ENCODE peak calls at places on chromosomes 2 and 18, in nine cellular contexts. One of them, this sample, is unnamed.

GRCh38 chr18:79918089-79919011 is 33.1 kb downstream of the SLC66A2 start:
- DNase-seq in Daoy: no peak
- DNase-seq in T-cell: no peak
- DNase-seq in NCI-H1092: no peak
- DNase-seq in NCI-H2081 treated with DMSO at 0.1 percent for 48 hours: no peak
- DNase-seq in nephron progenitor cell: no peak
- DNase-seq in AG08396: no peak
- DNase-seq in neural progenitor cell: no peak
- DNase-seq in anterior cingulate cortex: no peak
- DNase-seq in this sample: no peak

GRCh38 chr2:39719317-39719716 is 53.6 kb downstream of the TMEM178A start:
- DNase-seq in Daoy: no peak
- DNase-seq in T-cell: no peak
- DNase-seq in NCI-H1092: no peak
- DNase-seq in NCI-H2081 treated with DMSO at 0.1 percent for 48 hours: no peak
- DNase-seq in nephron progenitor cell: no peak
- DNase-seq in AG08396: no peak
- DNase-seq in neural progenitor cell: no peak
- DNase-seq in anterior cingulate cortex: peak; percentile 63
- DNase-seq in this sample: no peak

GRCh38 chr2:158912122-158912521 is 56.3 kb upstream of the TANC1 start:
- DNase-seq in Daoy: no peak
- DNase-seq in T-cell: no peak
- DNase-seq in NCI-H1092: no peak
- DNase-seq in NCI-H2081 treated with DMSO at 0.1 percent for 48 hours: no peak
- DNase-seq in nephron progenitor cell: no peak
- DNase-seq in AG08396: no peak
- DNase-seq in neural progenitor cell: no peak
- DNase-seq in anterior cingulate cortex: no peak
- DNase-seq in this sample: no peak

GRCh38 chr2:112242384-112242783 is 12.5 kb downstream of the ZC3H8 start:
- DNase-seq in Daoy: no peak
- DNase-seq in T-cell: no peak
- DNase-seq in NCI-H1092: no peak
- DNase-seq in NCI-H2081 treated with DMSO at 0.1 percent for 48 hours: no peak
- DNase-seq in nephron progenitor cell: no peak
- DNase-seq in AG08396: no peak
- DNase-seq in neural progenitor cell: no peak
- DNase-seq in anterior cingulate cortex: no peak
- DNase-seq in this sample: no peak

GRCh38 chr2:13014783-13015182 is 298.0 kb downstream of the TRIB2 start:
- DNase-seq in Daoy: no peak
- DNase-seq in T-cell: no peak
- DNase-seq in NCI-H1092: no peak
- DNase-seq in NCI-H2081 treated with DMSO at 0.1 percent for 48 hours: no peak
- DNase-seq in nephron progenitor cell: no peak
- DNase-seq in AG08396: no peak
- DNase-seq in neural progenitor cell: no peak
- DNase-seq in anterior cingulate cortex: no peak
- DNase-seq in this sample: no peak

GRCh38 chr18:9575558-9575957 is 38.8 kb downstream of the PPP4R1 start:
- DNase-seq in Daoy: peak; percentile 82
- DNase-seq in T-cell: no peak
- DNase-seq in NCI-H1092: no peak
- DNase-seq in NCI-H2081 treated with DMSO at 0.1 percent for 48 hours: peak; percentile 2
- DNase-seq in nephron progenitor cell: peak; percentile 61
- DNase-seq in AG08396: peak; percentile 62
- DNase-seq in neural progenitor cell: peak; percentile 73
- DNase-seq in anterior cingulate cortex: peak; percentile 40
- DNase-seq in this sample: peak; percentile 98

GRCh38 chr2:223260681-223261080 is 208.7 kb downstream of the KCNE4 start:
- DNase-seq in Daoy: no peak
- DNase-seq in T-cell: no peak
- DNase-seq in NCI-H1092: no peak
- DNase-seq in NCI-H2081 treated with DMSO at 0.1 percent for 48 hours: no peak
- DNase-seq in nephron progenitor cell: no peak
- DNase-seq in AG08396: no peak
- DNase-seq in neural progenitor cell: no peak
- DNase-seq in anterior cingulate cortex: no peak
- DNase-seq in this sample: no peak

GRCh38 chr2:85435986-85436835 is 17.7 kb downstream of the SH2D6 start:
- DNase-seq in Daoy: no peak
- DNase-seq in T-cell: no peak
- DNase-seq in NCI-H1092: peak; percentile 6
- DNase-seq in NCI-H2081 treated with DMSO at 0.1 percent for 48 hours: no peak
- DNase-seq in nephron progenitor cell: no peak
- DNase-seq in AG08396: peak; percentile 4
- DNase-seq in neural progenitor cell: no peak
- DNase-seq in anterior cingulate cortex: no peak
- DNase-seq in this sample: no peak

GRCh38 chr2:121695179-121695451 is 41.6 kb downstream of the NIFK start:
- DNase-seq in Daoy: no peak
- DNase-seq in T-cell: no peak
- DNase-seq in NCI-H1092: no peak
- DNase-seq in NCI-H2081 treated with DMSO at 0.1 percent for 48 hours: no peak
- DNase-seq in nephron progenitor cell: no peak
- DNase-seq in AG08396: no peak
- DNase-seq in neural progenitor cell: no peak
- DNase-seq in anterior cingulate cortex: no peak
- DNase-seq in this sample: no peak

GRCh38 chr18:12366794-12367193 is 10.2 kb downstream of the AFG3L2 start:
- DNase-seq in Daoy: no peak
- DNase-seq in T-cell: no peak
- DNase-seq in NCI-H1092: no peak
- DNase-seq in NCI-H2081 treated with DMSO at 0.1 percent for 48 hours: no peak
- DNase-seq in nephron progenitor cell: no peak
- DNase-seq in AG08396: no peak
- DNase-seq in neural progenitor cell: no peak
- DNase-seq in anterior cingulate cortex: no peak
- DNase-seq in this sample: no peak

GRCh38 chr18:25019086-25019860 is 332.7 kb downstream of the ZNF521 start:
- DNase-seq in Daoy: no peak
- DNase-seq in T-cell: no peak
- DNase-seq in NCI-H1092: no peak
- DNase-seq in NCI-H2081 treated with DMSO at 0.1 percent for 48 hours: no peak
- DNase-seq in nephron progenitor cell: no peak
- DNase-seq in AG08396: no peak
- DNase-seq in neural progenitor cell: no peak
- DNase-seq in anterior cingulate cortex: no peak
- DNase-seq in this sample: no peak

This sample was measured in cardiac muscle cell.